ENCODE peak calls at places on chromosomes 5 and 9, in six cellular contexts. F is omental fat pad; V is stimulated activated naive CD8-positive, alpha-beta T cell treated with anti-CD3 and anti-CD28 coated beads, Interleukin-15, amount 100 ng/mL, for 72 hours; E is activated T-helper 17 cell treated with anti-CD3 and anti-CD28 coated beads, Interleukin-2, amount 50 U/mL, for 72 hours; T is Right ventricle myocardium superior; W is CD8-positive, alpha-beta T cell. I is an unnamed sample.

GRCh38 chr5:92222449-92222848 is 839.3 kb upstream of the ARRDC3 start:
- ATAC-seq in F (no peak), V (no peak), E (no peak), T (no peak), W (no peak), I (no peak)

GRCh38 chr9:110142868-110143866 is 64.8 kb downstream of the C9orf152 start:
- ATAC-seq in F (no peak), V (no peak), E (peak; percentile 3), T (peak; percentile 67), W (no peak), I (no peak)

GRCh38 chr5:158049459-158049858 is 190.5 kb upstream of the CLINT1 start:
- ATAC-seq in F (no peak), V (peak; percentile 28), E (no peak), T (no peak), W (no peak), I (no peak)

GRCh38 chr5:171946382-171946781 is 60.1 kb downstream of the FBXW11 start:
- ATAC-seq in F (no peak), V (no peak), E (no peak), T (no peak), W (no peak), I (no peak)

GRCh38 chr9:73154271-73154670 is 2.6 kb downstream of the ANXA1 start:
- ATAC-seq in F (no peak), V (no peak), E (peak; percentile 42), T (no peak), W (no peak), I (no peak)

GRCh38 chr5:145936401-145937131 is at the start of gene SH3RF2:
- ATAC-seq in F (peak; percentile 78), V (peak; percentile 73), E (peak; percentile 55), T (peak; percentile 71), W (no peak), I (peak; percentile 75)

GRCh38 chr5:141876628-141877477 is 1.4 kb downstream of the PCDH1 start:
- ATAC-seq in F (no peak), V (no peak), E (no peak), T (no peak), W (no peak), I (no peak)

GRCh38 chr5:97208184-97208713 is 25.2 kb upstream of the RIOK2 start:
- ATAC-seq in F (no peak), V (no peak), E (no peak), T (no peak), W (no peak), I (no peak)

GRCh38 chr9:93318441-93318840 is 133.0 kb upstream of the FAM120A start:
- ATAC-seq in F (no peak), V (no peak), E (no peak), T (no peak), W (no peak), I (no peak)

GRCh38 chr9:132546148-132547051 is 36.0 kb upstream of the BARHL1 start:
- ATAC-seq in F (no peak), V (no peak), E (no peak), T (peak; percentile 77), W (no peak), I (no peak)

GRCh38 chr5:2238732-2239131 is 356.0 kb upstream of the IRX4 start:
- ATAC-seq in F (no peak), V (no peak), E (no peak), T (no peak), W (no peak), I (no peak)

GRCh38 chr9:36486454-36486932 is 86.2 kb upstream of the MELK start:
- ATAC-seq in F (no peak), V (no peak), E (no peak), T (no peak), W (no peak), I (no peak)

GRCh38 chr5:178940569-178941360 is at the start of gene ZNF454:
- ATAC-seq in F (peak; percentile 94), V (no peak), E (no peak), T (peak; percentile 100), W (no peak), I (peak; percentile 97)

GRCh38 chr5:107464876-107465275 is 205.9 kb downstream of the EFNA5 start:
- ATAC-seq in F (no peak), V (no peak), E (peak; percentile 44), T (no peak), W (no peak), I (no peak)

GRCh38 chr5:141001854-141002666 is 35.8 kb downstream of the PCDHAC2 start:
- ATAC-seq in F (peak; percentile 79), V (no peak), E (no peak), T (no peak), W (no peak), I (no peak)

GRCh38 chr9:83981126-83981871 is 694 bp downstream of the RMI1 start:
- ATAC-seq in F (no peak), V (no peak), E (no peak), T (peak; percentile 9), W (no peak), I (no peak)

GRCh38 chr5:142128675-142129208 is 20.2 kb downstream of the NDFIP1 start:
- ATAC-seq in F (no peak), V (peak; percentile 39), E (peak; percentile 55), T (no peak), W (peak; percentile 41), I (no peak)

GRCh38 chr9:104743377-104743985 is 4.0 kb upstream of the NIPSNAP3A start:
- ATAC-seq in F (no peak), V (peak; percentile 44), E (no peak), T (no peak), W (peak; percentile 35), I (no peak)

GRCh38 chr9:114180701-114181582 is 25.6 kb downstream of the COL27A1 start:
- ATAC-seq in F (peak; percentile 36), V (no peak), E (no peak), T (peak; percentile 34), W (no peak), I (peak; percentile 65)

GRCh38 chr5:12272389-12272788 is 368.1 kb upstream of the CTNND2 start:
- ATAC-seq in F (no peak), V (no peak), E (no peak), T (no peak), W (no peak), I (no peak)

GRCh38 chr9:99491408-99492259 is 269.6 kb downstream of the SEC61B start:
- ATAC-seq in F (no peak), V (no peak), E (no peak), T (no peak), W (no peak), I (no peak)

GRCh38 chr5:149400304-149400703 is 21.2 kb upstream of the IL17B start:
- ATAC-seq in F (no peak), V (no peak), E (no peak), T (peak; percentile 45), W (no peak), I (peak; percentile 36)

GRCh38 chr9:89529243-89530030 is 31.5 kb upstream of the SEMA4D start:
- ATAC-seq in F (no peak), V (peak; percentile 32), E (peak; percentile 68), T (no peak), W (peak; percentile 77), I (no peak)

GRCh38 chr5:126542441-126542840 is 52.6 kb downstream of the ALDH7A1 start:
- ATAC-seq in F (no peak), V (no peak), E (no peak), T (no peak), W (no peak), I (no peak)

GRCh38 chr9:107425110-107426025 is 64.2 kb downstream of the KLF4 start:
- ATAC-seq in F (peak; percentile 96), V (peak; percentile 84), E (peak; percentile 74), T (peak; percentile 90), W (peak; percentile 34), I (peak; percentile 96)

GRCh38 chr5:119269061-119269579 is 86.7 kb upstream of the TNFAIP8 start:
- ATAC-seq in F (no peak), V (peak; percentile 29), E (peak; percentile 47), T (peak; percentile 8), W (no peak), I (no peak)

GRCh38 chr9:106820866-106821265 is 42.1 kb upstream of the ZNF462 start:
- ATAC-seq in F (no peak), V (no peak), E (no peak), T (no peak), W (no peak), I (no peak)

GRCh38 chr9:125759812-125760134 is 12.6 kb downstream of the PBX3 start:
- ATAC-seq in F (no peak), V (no peak), E (no peak), T (peak; percentile 37), W (no peak), I (no peak)

GRCh38 chr9:92600742-92601261 is 65.0 kb upstream of the ECM2 start:
- ATAC-seq in F (peak; percentile 46), V (no peak), E (no peak), T (peak; percentile 58), W (no peak), I (peak; percentile 67)

GRCh38 chr9:82247318-82247717 is 258.7 kb downstream of the SPATA31D1 start:
- ATAC-seq in F (no peak), V (no peak), E (no peak), T (no peak), W (no peak), I (peak; percentile 46)

GRCh38 chr9:18474778-18475177 is 825 bp downstream of the ADAMTSL1 start:
- ATAC-seq in F (peak; percentile 54), V (no peak), E (no peak), T (no peak), W (no peak), I (no peak)

GRCh38 chr5:16603295-16603694 is 13.5 kb downstream of the RETREG1 start:
- ATAC-seq in F (no peak), V (no peak), E (no peak), T (no peak), W (no peak), I (no peak)

GRCh38 chr9:137829260-137829996 is 48.2 kb upstream of the CACNA1B start:
- ATAC-seq in F (no peak), V (no peak), E (no peak), T (no peak), W (no peak), I (no peak)

GRCh38 chr5:76314643-76315042 is 88.4 kb upstream of the IQGAP2 start:
- ATAC-seq in F (no peak), V (no peak), E (no peak), T (peak; percentile 62), W (no peak), I (no peak)

GRCh38 chr5:79333852-79334557 is 98.1 kb downstream of the JMY start:
- ATAC-seq in F (no peak), V (no peak), E (no peak), T (no peak), W (no peak), I (no peak)

GRCh38 chr5:89707891-89708290 is 701.7 kb downstream of the CETN3 start:
- ATAC-seq in F (no peak), V (no peak), E (no peak), T (no peak), W (no peak), I (no peak)

GRCh38 chr9:115117999-115118470 is at the start of gene TNC:
- ATAC-seq in F (peak; percentile 51), V (no peak), E (no peak), T (peak; percentile 65), W (no peak), I (peak; percentile 77)

I was measured in gastroesophageal sphincter.